ENCODE peak calls at places on chromosomes 13 and 19, in seven cellular contexts. E is psoas muscle; T is stimulated activated CD4-positive, alpha-beta T cell treated with anti-CD3 and anti-CD28 coated beads, TNF-alpha, amount 100 ng/mL, for 48 hours; H is adrenal gland; Y is mesenchymal stem cell; X is anterior cingulate cortex; R is RWPE1. M is an unnamed sample.

GRCh38 chr13:110388141-110388943 is 81.3 kb downstream of the COL4A2 start:
- DNase-seq in E (peak), T (no peak), H (no peak), Y (peak), X (no peak), R (no peak), M (no peak)

GRCh38 chr19:33193864-33194362 is at the start of gene LRP3:
- DNase-seq in E (peak), T (no peak), H (peak), Y (peak), X (peak), R (no peak), M (no peak)

GRCh38 chr19:16338470-16339360 is 14.1 kb downstream of the KLF2 start:
- DNase-seq in E (no peak), T (peak), H (no peak), Y (peak), X (no peak), R (peak), M (no peak)

GRCh38 chr13:76764916-76765315 is 121.3 kb downstream of the KCTD12 start:
- DNase-seq in E (no peak), T (no peak), H (no peak), Y (no peak), X (no peak), R (no peak), M (no peak)

GRCh38 chr13:43058318-43058674 is 34.9 kb downstream of the DNAJC15 start:
- DNase-seq in E (no peak), T (no peak), H (no peak), Y (peak), X (no peak), R (peak), M (no peak)

GRCh38 chr19:45152504-45153338 is 8.1 kb downstream of the NKPD1 start:
- DNase-seq in E (peak), T (no peak), H (peak), Y (no peak), X (peak), R (no peak), M (no peak)

GRCh38 chr19:33528404-33528803 is 6.8 kb upstream of the PEPD start:
- DNase-seq in E (no peak), T (no peak), H (no peak), Y (no peak), X (no peak), R (no peak), M (no peak)

GRCh38 chr19:48310227-48310626 is 15.1 kb upstream of the EMP3 start:
- DNase-seq in E (no peak), T (no peak), H (no peak), Y (peak), X (no peak), R (no peak), M (peak)

GRCh38 chr13:31461923-31462322 is 262.1 kb downstream of the B3GLCT start:
- DNase-seq in E (no peak), T (no peak), H (no peak), Y (no peak), X (no peak), R (no peak), M (no peak)

GRCh38 chr19:48390188-48391099 is 907 bp downstream of the KDELR1 start:
- DNase-seq in E (peak), T (no peak), H (peak), Y (peak), X (peak), R (peak), M (no peak)

GRCh38 chr19:18683955-18684641 is 618 bp downstream of the CRTC1 start:
- DNase-seq in E (peak), T (no peak), H (no peak), Y (no peak), X (no peak), R (no peak), M (no peak)

GRCh38 chr13:20160346-20161274 is at the start of gene GJA3:
- DNase-seq in E (no peak), T (no peak), H (no peak), Y (peak), X (no peak), R (peak), M (no peak)

GRCh38 chr13:50910483-50910805 is 853 bp downstream of the RNASEH2B start:
- DNase-seq in E (no peak), T (no peak), H (no peak), Y (peak), X (no peak), R (peak), M (no peak)

GRCh38 chr13:87614276-87614675 is 56.9 kb upstream of the SLITRK5 start:
- DNase-seq in E (no peak), T (no peak), H (no peak), Y (no peak), X (no peak), R (no peak), M (no peak)

GRCh38 chr13:113121928-113122420 is 625 bp upstream of the F10 start:
- DNase-seq in E (no peak), T (no peak), H (no peak), Y (no peak), X (no peak), R (no peak), M (no peak)

GRCh38 chr19:7636317-7636690 is 606 bp upstream of the STXBP2 start:
- DNase-seq in E (no peak), T (no peak), H (no peak), Y (no peak), X (no peak), R (no peak), M (no peak)

GRCh38 chr19:737591-738093 is 13.3 kb upstream of the MISP start:
- DNase-seq in E (no peak), T (peak), H (no peak), Y (peak), X (no peak), R (no peak), M (no peak)

GRCh38 chr13:110418944-110419343 is 111.9 kb downstream of the COL4A2 start:
- DNase-seq in E (no peak), T (no peak), H (no peak), Y (no peak), X (no peak), R (no peak), M (no peak)

GRCh38 chr19:40312533-40312932 is 27.4 kb upstream of the AKT2 start:
- DNase-seq in E (no peak), T (no peak), H (no peak), Y (no peak), X (no peak), R (no peak), M (no peak)

GRCh38 chr19:45667620-45668341 is at the start of gene GIPR:
- DNase-seq in E (no peak), T (peak), H (no peak), Y (peak), X (no peak), R (peak), M (no peak)

GRCh38 chr19:3804429-3804828 is 18.2 kb upstream of the MATK start:
- DNase-seq in E (no peak), T (no peak), H (no peak), Y (no peak), X (no peak), R (no peak), M (no peak)

GRCh38 chr19:53844849-53845246 is 20.7 kb upstream of the NLRP12 start:
- DNase-seq in E (no peak), T (no peak), H (no peak), Y (no peak), X (no peak), R (no peak), M (no peak)

GRCh38 chr13:45055198-45055901 is 65.0 kb upstream of the GTF2F2 start:
- DNase-seq in E (no peak), T (peak), H (no peak), Y (peak), X (peak), R (peak), M (no peak)

GRCh38 chr13:94178625-94179244 is 300.7 kb downstream of the DCT start:
- DNase-seq in E (no peak), T (no peak), H (no peak), Y (peak), X (no peak), R (no peak), M (no peak)

GRCh38 chr19:36136975-36137686 is 2.7 kb upstream of the CAPNS1 start:
- DNase-seq in E (peak), T (no peak), H (peak), Y (no peak), X (no peak), R (peak), M (no peak)

GRCh38 chr13:25372275-25373081 is 704 bp downstream of the ATP8A2 start:
- DNase-seq in E (no peak), T (no peak), H (peak), Y (no peak), X (peak), R (no peak), M (no peak)

GRCh38 chr13:21798181-21798580 is 127.3 kb downstream of the FGF9 start:
- DNase-seq in E (no peak), T (no peak), H (no peak), Y (no peak), X (no peak), R (no peak), M (no peak)

GRCh38 chr13:46286972-46287371 is 75.2 kb downstream of the LRRC63 start:
- DNase-seq in E (no peak), T (no peak), H (no peak), Y (no peak), X (no peak), R (no peak), M (no peak)

GRCh38 chr19:2242092-2242537 is 5.5 kb downstream of the SF3A2 start:
- DNase-seq in E (no peak), T (no peak), H (no peak), Y (no peak), X (no peak), R (no peak), M (no peak)

GRCh38 chr19:58346961-58347929 is 6.0 kb downstream of the A1BG start:
- DNase-seq in E (peak), T (peak), H (peak), Y (peak), X (peak), R (peak), M (no peak)

GRCh38 chr13:93289047-93289446 is 62.4 kb downstream of the GPC6 start:
- DNase-seq in E (no peak), T (no peak), H (no peak), Y (no peak), X (no peak), R (no peak), M (no peak)

GRCh38 chr19:9673912-9674668 is 810 bp downstream of the ZNF562 start:
- DNase-seq in E (no peak), T (peak), H (no peak), Y (peak), X (no peak), R (peak), M (no peak)

GRCh38 chr19:52785506-52785905 is 1.1 kb downstream of the ZNF600 start:
- DNase-seq in E (no peak), T (no peak), H (no peak), Y (no peak), X (no peak), R (no peak), M (no peak)

GRCh38 chr13:43835701-43836100 is 43.8 kb downstream of the CCDC122 start:
- DNase-seq in E (no peak), T (no peak), H (no peak), Y (peak), X (no peak), R (no peak), M (no peak)

GRCh38 chr13:111401151-111401550 is 80.7 kb downstream of the TEX29 start:
- DNase-seq in E (no peak), T (no peak), H (no peak), Y (no peak), X (no peak), R (no peak), M (no peak)

GRCh38 chr19:45515081-45515624 is 7.9 kb downstream of the VASP start:
- DNase-seq in E (peak), T (no peak), H (no peak), Y (no peak), X (peak), R (no peak), M (no peak)

GRCh38 chr13:18996627-18997051 is 185.0 kb downstream of the TUBA3C start:
- DNase-seq in E (peak), T (no peak), H (no peak), Y (no peak), X (no peak), R (no peak), M (no peak)

GRCh38 chr19:18904334-18905057 is 8.5 kb upstream of the CERS1 start:
- DNase-seq in E (no peak), T (no peak), H (no peak), Y (no peak), X (peak), R (no peak), M (no peak)

GRCh38 chr13:59442946-59443345 is 720.8 kb downstream of the DIAPH3 start:
- DNase-seq in E (no peak), T (no peak), H (no peak), Y (no peak), X (no peak), R (no peak), M (no peak)

GRCh38 chr13:110634558-110634957 is 19.2 kb downstream of the NAXD start:
- DNase-seq in E (no peak), T (no peak), H (peak), Y (peak), X (no peak), R (no peak), M (no peak)